ENCODE peak calls at places on chromosomes 4 and X, in four cellular contexts. One of them, this sample, is unnamed.

GRCh38 chr4:56976283-56976877 is 1.0 kb downstream of the NOA1 start:
- DNase-seq in activated CD8-positive, alpha-beta T cell treated with anti-CD3 and anti-CD28 coated beads for 36 hours: peak; percentile 19
- DNase-seq in progenitor cell of endocrine pancreas: peak; percentile 10
- DNase-seq in SK-N-SH: no peak
- DNase-seq in this sample: no peak

GRCh38 chr4:29861307-29861706 is 858.9 kb upstream of the PCDH7 start:
- DNase-seq in activated CD8-positive, alpha-beta T cell treated with anti-CD3 and anti-CD28 coated beads for 36 hours: no peak
- DNase-seq in progenitor cell of endocrine pancreas: no peak
- DNase-seq in SK-N-SH: no peak
- DNase-seq in this sample: no peak

GRCh38 chr4:161336016-161336415 is 827.8 kb downstream of the FSTL5 start:
- DNase-seq in activated CD8-positive, alpha-beta T cell treated with anti-CD3 and anti-CD28 coated beads for 36 hours: no peak
- DNase-seq in progenitor cell of endocrine pancreas: no peak
- DNase-seq in SK-N-SH: no peak
- DNase-seq in this sample: no peak

GRCh38 chr4:138671106-138671505 is 344.5 kb upstream of the NOCT start:
- DNase-seq in activated CD8-positive, alpha-beta T cell treated with anti-CD3 and anti-CD28 coated beads for 36 hours: no peak
- DNase-seq in progenitor cell of endocrine pancreas: no peak
- DNase-seq in SK-N-SH: no peak
- DNase-seq in this sample: no peak

GRCh38 chr4:121397941-121398601 is 17.3 kb upstream of the QRFPR start:
- DNase-seq in activated CD8-positive, alpha-beta T cell treated with anti-CD3 and anti-CD28 coated beads for 36 hours: no peak
- DNase-seq in progenitor cell of endocrine pancreas: no peak
- DNase-seq in SK-N-SH: no peak
- DNase-seq in this sample: no peak

GRCh38 chr4:147371661-147372060 is 109.2 kb upstream of the EDNRA start:
- DNase-seq in activated CD8-positive, alpha-beta T cell treated with anti-CD3 and anti-CD28 coated beads for 36 hours: no peak
- DNase-seq in progenitor cell of endocrine pancreas: no peak
- DNase-seq in SK-N-SH: no peak
- DNase-seq in this sample: no peak

GRCh38 chrX:147602297-147602696 is 309.4 kb upstream of the FMR1 start:
- DNase-seq in activated CD8-positive, alpha-beta T cell treated with anti-CD3 and anti-CD28 coated beads for 36 hours: no peak
- DNase-seq in progenitor cell of endocrine pancreas: no peak
- DNase-seq in SK-N-SH: no peak
- DNase-seq in this sample: no peak

GRCh38 chrX:119570351-119570835 is 4.0 kb upstream of the UBE2A start:
- DNase-seq in activated CD8-positive, alpha-beta T cell treated with anti-CD3 and anti-CD28 coated beads for 36 hours: no peak
- DNase-seq in progenitor cell of endocrine pancreas: no peak
- DNase-seq in SK-N-SH: no peak
- DNase-seq in this sample: no peak

GRCh38 chr4:25861422-25861926 is 1.3 kb downstream of the SEL1L3 start:
- DNase-seq in activated CD8-positive, alpha-beta T cell treated with anti-CD3 and anti-CD28 coated beads for 36 hours: no peak
- DNase-seq in progenitor cell of endocrine pancreas: no peak
- DNase-seq in SK-N-SH: no peak
- DNase-seq in this sample: no peak

GRCh38 chr4:119118397-119118796 is 17.2 kb upstream of the MYOZ2 start:
- DNase-seq in activated CD8-positive, alpha-beta T cell treated with anti-CD3 and anti-CD28 coated beads for 36 hours: no peak
- DNase-seq in progenitor cell of endocrine pancreas: no peak
- DNase-seq in SK-N-SH: no peak
- DNase-seq in this sample: no peak

GRCh38 chr4:82005153-82005552 is 368.6 kb downstream of the HNRNPD start:
- DNase-seq in activated CD8-positive, alpha-beta T cell treated with anti-CD3 and anti-CD28 coated beads for 36 hours: no peak
- DNase-seq in progenitor cell of endocrine pancreas: no peak
- DNase-seq in SK-N-SH: no peak
- DNase-seq in this sample: no peak

GRCh38 chrX:46796574-46797191 is 37.8 kb upstream of the SLC9A7 start:
- DNase-seq in activated CD8-positive, alpha-beta T cell treated with anti-CD3 and anti-CD28 coated beads for 36 hours: peak; percentile 87
- DNase-seq in progenitor cell of endocrine pancreas: peak; percentile 48
- DNase-seq in SK-N-SH: peak; percentile 60
- DNase-seq in this sample: peak; percentile 61

GRCh38 chrX:119389854-119390501 is 9.2 kb upstream of the SLC25A43 start:
- DNase-seq in activated CD8-positive, alpha-beta T cell treated with anti-CD3 and anti-CD28 coated beads for 36 hours: no peak
- DNase-seq in progenitor cell of endocrine pancreas: no peak
- DNase-seq in SK-N-SH: no peak
- DNase-seq in this sample: no peak

GRCh38 chr4:4422856-4423485 is 36.1 kb downstream of the NSG1 start:
- DNase-seq in activated CD8-positive, alpha-beta T cell treated with anti-CD3 and anti-CD28 coated beads for 36 hours: no peak
- DNase-seq in progenitor cell of endocrine pancreas: no peak
- DNase-seq in SK-N-SH: no peak
- DNase-seq in this sample: no peak

GRCh38 chrX:617401-617800 is 13.2 kb upstream of the SHOX start:
- DNase-seq in activated CD8-positive, alpha-beta T cell treated with anti-CD3 and anti-CD28 coated beads for 36 hours: no peak
- DNase-seq in progenitor cell of endocrine pancreas: no peak
- DNase-seq in SK-N-SH: no peak
- DNase-seq in this sample: no peak

GRCh38 chrX:153739754-153740486 is 15.3 kb downstream of the ABCD1 start:
- DNase-seq in activated CD8-positive, alpha-beta T cell treated with anti-CD3 and anti-CD28 coated beads for 36 hours: peak; percentile 29
- DNase-seq in progenitor cell of endocrine pancreas: no peak
- DNase-seq in SK-N-SH: no peak
- DNase-seq in this sample: no peak

GRCh38 chr4:1575418-1576199 is 108.5 kb downstream of the FAM53A start:
- DNase-seq in activated CD8-positive, alpha-beta T cell treated with anti-CD3 and anti-CD28 coated beads for 36 hours: no peak
- DNase-seq in progenitor cell of endocrine pancreas: no peak
- DNase-seq in SK-N-SH: no peak
- DNase-seq in this sample: no peak

GRCh38 chrX:76971393-76972376 is 475.5 kb upstream of the FGF16 start:
- DNase-seq in activated CD8-positive, alpha-beta T cell treated with anti-CD3 and anti-CD28 coated beads for 36 hours: peak; percentile 3
- DNase-seq in progenitor cell of endocrine pancreas: no peak
- DNase-seq in SK-N-SH: no peak
- DNase-seq in this sample: no peak

GRCh38 chrX:47247206-47247998 is 14.6 kb downstream of the USP11 start:
- DNase-seq in activated CD8-positive, alpha-beta T cell treated with anti-CD3 and anti-CD28 coated beads for 36 hours: peak; percentile 34
- DNase-seq in progenitor cell of endocrine pancreas: no peak
- DNase-seq in SK-N-SH: peak; percentile 8
- DNase-seq in this sample: no peak

GRCh38 chrX:71911731-71912050 is 1.0 kb downstream of the NHSL2 start:
- DNase-seq in activated CD8-positive, alpha-beta T cell treated with anti-CD3 and anti-CD28 coated beads for 36 hours: no peak
- DNase-seq in progenitor cell of endocrine pancreas: no peak
- DNase-seq in SK-N-SH: no peak
- DNase-seq in this sample: no peak

GRCh38 chrX:100863326-100863854 is 10.8 kb downstream of the NOX1 start:
- DNase-seq in activated CD8-positive, alpha-beta T cell treated with anti-CD3 and anti-CD28 coated beads for 36 hours: no peak
- DNase-seq in progenitor cell of endocrine pancreas: no peak
- DNase-seq in SK-N-SH: no peak
- DNase-seq in this sample: no peak

GRCh38 chr4:76282941-76283689 is 23.4 kb upstream of the STBD1 start:
- DNase-seq in activated CD8-positive, alpha-beta T cell treated with anti-CD3 and anti-CD28 coated beads for 36 hours: no peak
- DNase-seq in progenitor cell of endocrine pancreas: no peak
- DNase-seq in SK-N-SH: no peak
- DNase-seq in this sample: no peak

GRCh38 chr4:94758141-94758699 is 465 bp downstream of the BMPR1B start:
- DNase-seq in activated CD8-positive, alpha-beta T cell treated with anti-CD3 and anti-CD28 coated beads for 36 hours: peak; percentile 5
- DNase-seq in progenitor cell of endocrine pancreas: peak; percentile 60
- DNase-seq in SK-N-SH: peak; percentile 83
- DNase-seq in this sample: no peak

GRCh38 chr4:174332741-174333493 is 49.2 kb downstream of the CEP44 start:
- DNase-seq in activated CD8-positive, alpha-beta T cell treated with anti-CD3 and anti-CD28 coated beads for 36 hours: no peak
- DNase-seq in progenitor cell of endocrine pancreas: no peak
- DNase-seq in SK-N-SH: no peak
- DNase-seq in this sample: no peak

GRCh38 chr4:3226467-3226866 is 22.5 kb upstream of the MSANTD1 start:
- DNase-seq in activated CD8-positive, alpha-beta T cell treated with anti-CD3 and anti-CD28 coated beads for 36 hours: no peak
- DNase-seq in progenitor cell of endocrine pancreas: no peak
- DNase-seq in SK-N-SH: no peak
- DNase-seq in this sample: no peak

GRCh38 chr4:55854132-55854531 is 684 bp downstream of the EXOC1 start:
- DNase-seq in activated CD8-positive, alpha-beta T cell treated with anti-CD3 and anti-CD28 coated beads for 36 hours: peak; percentile 13
- DNase-seq in progenitor cell of endocrine pancreas: no peak
- DNase-seq in SK-N-SH: peak; percentile 14
- DNase-seq in this sample: no peak

GRCh38 chr4:184196730-184197355 is 20.8 kb downstream of the ENPP6 start:
- DNase-seq in activated CD8-positive, alpha-beta T cell treated with anti-CD3 and anti-CD28 coated beads for 36 hours: no peak
- DNase-seq in progenitor cell of endocrine pancreas: no peak
- DNase-seq in SK-N-SH: no peak
- DNase-seq in this sample: no peak

GRCh38 chr4:40264995-40265909 is 68.4 kb downstream of the RHOH start:
- DNase-seq in activated CD8-positive, alpha-beta T cell treated with anti-CD3 and anti-CD28 coated beads for 36 hours: peak; percentile 77
- DNase-seq in progenitor cell of endocrine pancreas: no peak
- DNase-seq in SK-N-SH: peak; percentile 67
- DNase-seq in this sample: no peak

GRCh38 chr4:112765317-112765989 is 128.5 kb downstream of the LARP7 start:
- DNase-seq in activated CD8-positive, alpha-beta T cell treated with anti-CD3 and anti-CD28 coated beads for 36 hours: peak; percentile 4
- DNase-seq in progenitor cell of endocrine pancreas: no peak
- DNase-seq in SK-N-SH: peak; percentile 71
- DNase-seq in this sample: no peak
- TF ChIP-seq CTCF in activated CD8-positive, alpha-beta T cell treated with anti-CD3 and anti-CD28 coated beads for 36 hours: peak; percentile 60
- TF ChIP-seq CTCF in progenitor cell of endocrine pancreas: peak; percentile 61
- TF ChIP-seq CTCF in SK-N-SH: peak; percentile 65
- TF ChIP-seq CTCF in this sample: no peak

GRCh38 chr4:125741825-125742452 is 427.2 kb downstream of the FAT4 start:
- DNase-seq in activated CD8-positive, alpha-beta T cell treated with anti-CD3 and anti-CD28 coated beads for 36 hours: no peak
- DNase-seq in progenitor cell of endocrine pancreas: no peak
- DNase-seq in SK-N-SH: peak; percentile 43
- DNase-seq in this sample: no peak
- TF ChIP-seq CTCF in activated CD8-positive, alpha-beta T cell treated with anti-CD3 and anti-CD28 coated beads for 36 hours: peak; percentile 45
- TF ChIP-seq CTCF in progenitor cell of endocrine pancreas: peak; percentile 60
- TF ChIP-seq CTCF in SK-N-SH: peak; percentile 68
- TF ChIP-seq CTCF in this sample: no peak

DNA sequence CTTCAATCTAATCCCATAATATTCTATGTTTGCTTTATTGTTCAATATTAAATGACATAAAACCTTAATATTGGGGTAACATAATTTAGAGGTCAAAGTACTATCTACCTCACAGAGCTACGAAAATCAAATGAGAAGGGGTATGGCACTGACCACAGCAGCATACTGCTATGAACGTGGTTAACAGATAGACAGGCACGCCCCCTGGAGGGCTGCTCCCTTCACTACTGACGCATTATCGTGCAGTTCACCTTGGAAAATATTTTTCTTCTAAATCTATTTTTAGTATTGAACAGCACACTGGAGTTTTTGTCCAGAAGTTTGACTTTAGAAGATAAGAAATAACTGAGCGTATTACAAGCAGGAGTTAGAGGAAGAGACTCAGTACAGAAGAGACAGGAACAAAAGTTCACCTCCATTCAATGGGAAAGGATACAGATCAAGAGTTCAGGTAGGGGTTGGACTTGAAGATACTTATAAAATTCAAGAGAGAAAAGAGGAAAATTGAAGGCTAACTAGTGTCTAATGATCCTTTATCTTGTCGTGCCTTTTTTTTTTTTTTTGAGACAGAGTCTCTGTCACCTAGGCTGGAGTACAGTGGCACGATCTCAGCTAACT is 22.7 kb downstream of the MAP9 start:
- DNase-seq in activated CD8-positive, alpha-beta T cell treated with anti-CD3 and anti-CD28 coated beads for 36 hours: peak; percentile 75
- DNase-seq in progenitor cell of endocrine pancreas: peak; percentile 47
- DNase-seq in SK-N-SH: peak; percentile 39
- DNase-seq in this sample: no peak
- TF ChIP-seq CTCF in activated CD8-positive, alpha-beta T cell treated with anti-CD3 and anti-CD28 coated beads for 36 hours: peak; percentile 75
- TF ChIP-seq CTCF in progenitor cell of endocrine pancreas: peak; percentile 95
- TF ChIP-seq CTCF in SK-N-SH: peak; percentile 87
- TF ChIP-seq CTCF in this sample: no peak

GRCh38 chr4:115871596-115871995 is 758.2 kb upstream of the NDST4 start:
- DNase-seq in activated CD8-positive, alpha-beta T cell treated with anti-CD3 and anti-CD28 coated beads for 36 hours: no peak
- DNase-seq in progenitor cell of endocrine pancreas: no peak
- DNase-seq in SK-N-SH: no peak
- DNase-seq in this sample: no peak

GRCh38 chr4:115873048-115873447 is 759.6 kb upstream of the NDST4 start:
- DNase-seq in activated CD8-positive, alpha-beta T cell treated with anti-CD3 and anti-CD28 coated beads for 36 hours: no peak
- DNase-seq in progenitor cell of endocrine pancreas: no peak
- DNase-seq in SK-N-SH: no peak
- DNase-seq in this sample: no peak
- TF ChIP-seq CTCF in activated CD8-positive, alpha-beta T cell treated with anti-CD3 and anti-CD28 coated beads for 36 hours: no peak
- TF ChIP-seq CTCF in progenitor cell of endocrine pancreas: no peak
- TF ChIP-seq CTCF in SK-N-SH: no peak
- TF ChIP-seq CTCF in this sample: no peak

GRCh38 chr4:53499791-53500190 is 91.5 kb downstream of the LNX1 start:
- DNase-seq in activated CD8-positive, alpha-beta T cell treated with anti-CD3 and anti-CD28 coated beads for 36 hours: no peak
- DNase-seq in progenitor cell of endocrine pancreas: no peak
- DNase-seq in SK-N-SH: no peak
- DNase-seq in this sample: no peak

GRCh38 chr4:53494851-53495250 is 96.4 kb downstream of the LNX1 start:
- DNase-seq in activated CD8-positive, alpha-beta T cell treated with anti-CD3 and anti-CD28 coated beads for 36 hours: no peak
- DNase-seq in progenitor cell of endocrine pancreas: no peak
- DNase-seq in SK-N-SH: no peak
- DNase-seq in this sample: no peak

GRCh38 chr4:53500552-53500951 is 90.7 kb downstream of the LNX1 start:
- DNase-seq in activated CD8-positive, alpha-beta T cell treated with anti-CD3 and anti-CD28 coated beads for 36 hours: no peak
- DNase-seq in progenitor cell of endocrine pancreas: no peak
- DNase-seq in SK-N-SH: no peak
- DNase-seq in this sample: no peak

GRCh38 chr4:53498712-53499111 is 92.6 kb downstream of the LNX1 start:
- DNase-seq in activated CD8-positive, alpha-beta T cell treated with anti-CD3 and anti-CD28 coated beads for 36 hours: no peak
- DNase-seq in progenitor cell of endocrine pancreas: no peak
- DNase-seq in SK-N-SH: no peak
- DNase-seq in this sample: no peak

GRCh38 chr4:53497446-53498069 is 93.7 kb downstream of the LNX1 start:
- DNase-seq in activated CD8-positive, alpha-beta T cell treated with anti-CD3 and anti-CD28 coated beads for 36 hours: no peak
- DNase-seq in progenitor cell of endocrine pancreas: no peak
- DNase-seq in SK-N-SH: no peak
- DNase-seq in this sample: no peak
- TF ChIP-seq CTCF in activated CD8-positive, alpha-beta T cell treated with anti-CD3 and anti-CD28 coated beads for 36 hours: no peak
- TF ChIP-seq CTCF in progenitor cell of endocrine pancreas: no peak
- TF ChIP-seq CTCF in SK-N-SH: no peak
- TF ChIP-seq CTCF in this sample: no peak

GRCh38 chr4:122450847-122451246 is 5.7 kb downstream of the IL2 start:
- DNase-seq in activated CD8-positive, alpha-beta T cell treated with anti-CD3 and anti-CD28 coated beads for 36 hours: peak; percentile 15
- DNase-seq in progenitor cell of endocrine pancreas: no peak
- DNase-seq in SK-N-SH: no peak
- DNase-seq in this sample: no peak
- TF ChIP-seq CTCF in activated CD8-positive, alpha-beta T cell treated with anti-CD3 and anti-CD28 coated beads for 36 hours: peak; percentile 4
- TF ChIP-seq CTCF in progenitor cell of endocrine pancreas: peak; percentile 23
- TF ChIP-seq CTCF in SK-N-SH: peak; percentile 23
- TF ChIP-seq CTCF in this sample: no peak

This sample was measured in activated B cell treated with CpG ODN at 0.5 μM for 24 hours.